ENCODE peak calls at places on chromosomes 1 and 21, in eight cellular contexts. One of them, this sample, is unnamed.

GRCh38 chr1:97186381-97186780 is 464.8 kb downstream of the PTBP2 start:
- DNase-seq in islet precursor cell: no peak
- DNase-seq in iPS DF 6.9: no peak
- DNase-seq in HAP-1: no peak
- DNase-seq in omental fat pad: no peak
- DNase-seq in neuronal stem cell: no peak
- DNase-seq in left colon: no peak
- DNase-seq in NCI-H2107: no peak
- DNase-seq in this sample: no peak

GRCh38 chr1:26165126-26165892 is 3.5 kb downstream of the C1orf232 start:
- DNase-seq in islet precursor cell: no peak
- DNase-seq in iPS DF 6.9: no peak
- DNase-seq in HAP-1: no peak
- DNase-seq in omental fat pad: no peak
- DNase-seq in neuronal stem cell: no peak
- DNase-seq in left colon: no peak
- DNase-seq in NCI-H2107: no peak
- DNase-seq in this sample: no peak

GRCh38 chr1:29341936-29342335 is 105.6 kb downstream of the PTPRU start:
- DNase-seq in islet precursor cell: no peak
- DNase-seq in iPS DF 6.9: no peak
- DNase-seq in HAP-1: no peak
- DNase-seq in omental fat pad: no peak
- DNase-seq in neuronal stem cell: no peak
- DNase-seq in left colon: no peak
- DNase-seq in NCI-H2107: no peak
- DNase-seq in this sample: no peak

GRCh38 chr1:204264805-204265204 is 51.0 kb upstream of the GOLT1A start:
- DNase-seq in islet precursor cell: no peak
- DNase-seq in iPS DF 6.9: no peak
- DNase-seq in HAP-1: no peak
- DNase-seq in omental fat pad: no peak
- DNase-seq in neuronal stem cell: no peak
- DNase-seq in left colon: no peak
- DNase-seq in NCI-H2107: no peak
- DNase-seq in this sample: no peak

GRCh38 chr1:98398649-98399048 is 262.9 kb upstream of the SNX7 start:
- DNase-seq in islet precursor cell: no peak
- DNase-seq in iPS DF 6.9: no peak
- DNase-seq in HAP-1: no peak
- DNase-seq in omental fat pad: no peak
- DNase-seq in neuronal stem cell: no peak
- DNase-seq in left colon: no peak
- DNase-seq in NCI-H2107: no peak
- DNase-seq in this sample: no peak

GRCh38 chr1:178689769-178690168 is 35.3 kb upstream of the RALGPS2 start:
- DNase-seq in islet precursor cell: no peak
- DNase-seq in iPS DF 6.9: no peak
- DNase-seq in HAP-1: no peak
- DNase-seq in omental fat pad: no peak
- DNase-seq in neuronal stem cell: no peak
- DNase-seq in left colon: no peak
- DNase-seq in NCI-H2107: no peak
- DNase-seq in this sample: no peak

GRCh38 chr21:29114765-29115164 is 15.7 kb upstream of the MAP3K7CL start:
- DNase-seq in islet precursor cell: peak; percentile 56
- DNase-seq in iPS DF 6.9: no peak
- DNase-seq in HAP-1: no peak
- DNase-seq in omental fat pad: no peak
- DNase-seq in neuronal stem cell: no peak
- DNase-seq in left colon: no peak
- DNase-seq in NCI-H2107: no peak
- DNase-seq in this sample: no peak

GRCh38 chr1:41983451-41983850 is 64.7 kb upstream of the HIVEP3 start:
- DNase-seq in islet precursor cell: no peak
- DNase-seq in iPS DF 6.9: no peak
- DNase-seq in HAP-1: no peak
- DNase-seq in omental fat pad: no peak
- DNase-seq in neuronal stem cell: no peak
- DNase-seq in left colon: no peak
- DNase-seq in NCI-H2107: no peak
- DNase-seq in this sample: no peak

GRCh38 chr1:9309080-9309479 is 16.4 kb downstream of the SPSB1 start:
- DNase-seq in islet precursor cell: no peak
- DNase-seq in iPS DF 6.9: no peak
- DNase-seq in HAP-1: no peak
- DNase-seq in omental fat pad: no peak
- DNase-seq in neuronal stem cell: no peak
- DNase-seq in left colon: no peak
- DNase-seq in NCI-H2107: no peak
- DNase-seq in this sample: no peak

GRCh38 chr1:212699104-212699838 is 369 bp downstream of the BATF3 start:
- DNase-seq in islet precursor cell: peak; percentile 73
- DNase-seq in iPS DF 6.9: no peak
- DNase-seq in HAP-1: peak; percentile 30
- DNase-seq in omental fat pad: no peak
- DNase-seq in neuronal stem cell: no peak
- DNase-seq in left colon: peak; percentile 30
- DNase-seq in NCI-H2107: peak; percentile 42
- DNase-seq in this sample: no peak

GRCh38 chr1:171296897-171297296 is 17.1 kb upstream of the FMO4 start:
- DNase-seq in islet precursor cell: no peak
- DNase-seq in iPS DF 6.9: no peak
- DNase-seq in HAP-1: no peak
- DNase-seq in omental fat pad: no peak
- DNase-seq in neuronal stem cell: no peak
- DNase-seq in left colon: no peak
- DNase-seq in NCI-H2107: no peak
- DNase-seq in this sample: no peak

GRCh38 chr1:236261898-236262297 is 19.9 kb downstream of the ERO1B start:
- DNase-seq in islet precursor cell: no peak
- DNase-seq in iPS DF 6.9: no peak
- DNase-seq in HAP-1: no peak
- DNase-seq in omental fat pad: no peak
- DNase-seq in neuronal stem cell: no peak
- DNase-seq in left colon: no peak
- DNase-seq in NCI-H2107: no peak
- DNase-seq in this sample: no peak

GRCh38 chr1:145884675-145885074 is 991 bp downstream of the ANKRD35 start:
- DNase-seq in islet precursor cell: no peak
- DNase-seq in iPS DF 6.9: no peak
- DNase-seq in HAP-1: no peak
- DNase-seq in omental fat pad: no peak
- DNase-seq in neuronal stem cell: no peak
- DNase-seq in left colon: no peak
- DNase-seq in NCI-H2107: no peak
- DNase-seq in this sample: no peak

GRCh38 chr1:234746798-234747196 is 136.8 kb upstream of the IRF2BP2 start:
- DNase-seq in islet precursor cell: peak; percentile 98
- DNase-seq in iPS DF 6.9: no peak
- DNase-seq in HAP-1: no peak
- DNase-seq in omental fat pad: no peak
- DNase-seq in neuronal stem cell: no peak
- DNase-seq in left colon: no peak
- DNase-seq in NCI-H2107: no peak
- DNase-seq in this sample: no peak

GRCh38 chr1:228373004-228373680 is 33.5 kb downstream of the TRIM11 start:
- DNase-seq in islet precursor cell: no peak
- DNase-seq in iPS DF 6.9: no peak
- DNase-seq in HAP-1: no peak
- DNase-seq in omental fat pad: no peak
- DNase-seq in neuronal stem cell: no peak
- DNase-seq in left colon: no peak
- DNase-seq in NCI-H2107: no peak
- DNase-seq in this sample: no peak

GRCh38 chr1:39087109-39087834 is 61.1 kb downstream of the NDUFS5 start:
- DNase-seq in islet precursor cell: no peak
- DNase-seq in iPS DF 6.9: no peak
- DNase-seq in HAP-1: no peak
- DNase-seq in omental fat pad: no peak
- DNase-seq in neuronal stem cell: no peak
- DNase-seq in left colon: no peak
- DNase-seq in NCI-H2107: no peak
- DNase-seq in this sample: no peak

GRCh38 chr1:119978018-119978505 is 81.7 kb upstream of the ADAM30 start:
- DNase-seq in islet precursor cell: no peak
- DNase-seq in iPS DF 6.9: no peak
- DNase-seq in HAP-1: no peak
- DNase-seq in omental fat pad: no peak
- DNase-seq in neuronal stem cell: no peak
- DNase-seq in left colon: no peak
- DNase-seq in NCI-H2107: no peak
- DNase-seq in this sample: peak; percentile 44

GRCh38 chr1:247914941-247915662 is 5.0 kb upstream of the OR2T8 start:
- DNase-seq in islet precursor cell: no peak
- DNase-seq in iPS DF 6.9: no peak
- DNase-seq in HAP-1: no peak
- DNase-seq in omental fat pad: no peak
- DNase-seq in neuronal stem cell: no peak
- DNase-seq in left colon: no peak
- DNase-seq in NCI-H2107: no peak
- DNase-seq in this sample: no peak

GRCh38 chr1:56340977-56341376 is 238.4 kb downstream of the PLPP3 start:
- DNase-seq in islet precursor cell: no peak
- DNase-seq in iPS DF 6.9: no peak
- DNase-seq in HAP-1: no peak
- DNase-seq in omental fat pad: no peak
- DNase-seq in neuronal stem cell: no peak
- DNase-seq in left colon: no peak
- DNase-seq in NCI-H2107: no peak
- DNase-seq in this sample: no peak

GRCh38 chr1:44929556-44929955 is 56.8 kb downstream of the EIF2B3 start:
- DNase-seq in islet precursor cell: no peak
- DNase-seq in iPS DF 6.9: no peak
- DNase-seq in HAP-1: no peak
- DNase-seq in omental fat pad: no peak
- DNase-seq in neuronal stem cell: no peak
- DNase-seq in left colon: no peak
- DNase-seq in NCI-H2107: no peak
- DNase-seq in this sample: no peak

GRCh38 chr21:33047231-33047630 is 21.5 kb downstream of the OLIG2 start:
- DNase-seq in islet precursor cell: no peak
- DNase-seq in iPS DF 6.9: no peak
- DNase-seq in HAP-1: no peak
- DNase-seq in omental fat pad: no peak
- DNase-seq in neuronal stem cell: no peak
- DNase-seq in left colon: no peak
- DNase-seq in NCI-H2107: no peak
- DNase-seq in this sample: no peak

GRCh38 chr1:205932776-205933175 is 10.5 kb downstream of the SLC26A9 start:
- DNase-seq in islet precursor cell: no peak
- DNase-seq in iPS DF 6.9: no peak
- DNase-seq in HAP-1: no peak
- DNase-seq in omental fat pad: no peak
- DNase-seq in neuronal stem cell: no peak
- DNase-seq in left colon: no peak
- DNase-seq in NCI-H2107: no peak
- DNase-seq in this sample: no peak

GRCh38 chr1:153478047-153478691 is 17.7 kb upstream of the S100A7 start:
- DNase-seq in islet precursor cell: peak; percentile 64
- DNase-seq in iPS DF 6.9: no peak
- DNase-seq in HAP-1: no peak
- DNase-seq in omental fat pad: no peak
- DNase-seq in neuronal stem cell: no peak
- DNase-seq in left colon: no peak
- DNase-seq in NCI-H2107: no peak
- DNase-seq in this sample: no peak

GRCh38 chr1:115838426-115838804 is 2.5 kb downstream of the NHLH2 start:
- DNase-seq in islet precursor cell: peak; percentile 69
- DNase-seq in iPS DF 6.9: no peak
- DNase-seq in HAP-1: no peak
- DNase-seq in omental fat pad: no peak
- DNase-seq in neuronal stem cell: no peak
- DNase-seq in left colon: no peak
- DNase-seq in NCI-H2107: no peak
- DNase-seq in this sample: no peak

GRCh38 chr1:61872206-61872605 is 129.9 kb downstream of the PATJ start:
- DNase-seq in islet precursor cell: no peak
- DNase-seq in iPS DF 6.9: no peak
- DNase-seq in HAP-1: no peak
- DNase-seq in omental fat pad: no peak
- DNase-seq in neuronal stem cell: no peak
- DNase-seq in left colon: no peak
- DNase-seq in NCI-H2107: no peak
- DNase-seq in this sample: no peak

GRCh38 chr21:45140346-45140940 is 66.1 kb downstream of the ADARB1 start:
- DNase-seq in islet precursor cell: peak; percentile 96
- DNase-seq in iPS DF 6.9: peak; percentile 76
- DNase-seq in HAP-1: peak; percentile 78
- DNase-seq in omental fat pad: no peak
- DNase-seq in neuronal stem cell: peak; percentile 80
- DNase-seq in left colon: peak; percentile 78
- DNase-seq in NCI-H2107: peak; percentile 82
- DNase-seq in this sample: peak; percentile 38

GRCh38 chr1:154410185-154410827 is 5.2 kb downstream of the IL6R start:
- DNase-seq in islet precursor cell: no peak
- DNase-seq in iPS DF 6.9: no peak
- DNase-seq in HAP-1: no peak
- DNase-seq in omental fat pad: no peak
- DNase-seq in neuronal stem cell: no peak
- DNase-seq in left colon: no peak
- DNase-seq in NCI-H2107: no peak
- DNase-seq in this sample: no peak

GRCh38 chr1:15245593-15246325 is 1.3 kb upstream of the FHAD1 start:
- DNase-seq in islet precursor cell: peak; percentile 44
- DNase-seq in iPS DF 6.9: no peak
- DNase-seq in HAP-1: no peak
- DNase-seq in omental fat pad: no peak
- DNase-seq in neuronal stem cell: no peak
- DNase-seq in left colon: no peak
- DNase-seq in NCI-H2107: no peak
- DNase-seq in this sample: no peak

GRCh38 chr1:182374101-182374834 is 17.3 kb downstream of the GLUL start:
- DNase-seq in islet precursor cell: no peak
- DNase-seq in iPS DF 6.9: no peak
- DNase-seq in HAP-1: no peak
- DNase-seq in omental fat pad: no peak
- DNase-seq in neuronal stem cell: no peak
- DNase-seq in left colon: no peak
- DNase-seq in NCI-H2107: no peak
- DNase-seq in this sample: no peak

GRCh38 chr1:155938220-155938627 is 3.2 kb upstream of the RXFP4 start:
- DNase-seq in islet precursor cell: peak; percentile 76
- DNase-seq in iPS DF 6.9: peak; percentile 60
- DNase-seq in HAP-1: peak; percentile 74
- DNase-seq in omental fat pad: no peak
- DNase-seq in neuronal stem cell: peak; percentile 44
- DNase-seq in left colon: no peak
- DNase-seq in NCI-H2107: peak; percentile 45
- DNase-seq in this sample: no peak

GRCh38 chr1:33792651-33793050 is 71.2 kb upstream of the HMGB4 start:
- DNase-seq in islet precursor cell: no peak
- DNase-seq in iPS DF 6.9: no peak
- DNase-seq in HAP-1: no peak
- DNase-seq in omental fat pad: no peak
- DNase-seq in neuronal stem cell: no peak
- DNase-seq in left colon: no peak
- DNase-seq in NCI-H2107: no peak
- DNase-seq in this sample: no peak

GRCh38 chr1:63643926-63644325 is 50.7 kb downstream of the PGM1 start:
- DNase-seq in islet precursor cell: peak; percentile 48
- DNase-seq in iPS DF 6.9: no peak
- DNase-seq in HAP-1: no peak
- DNase-seq in omental fat pad: no peak
- DNase-seq in neuronal stem cell: no peak
- DNase-seq in left colon: no peak
- DNase-seq in NCI-H2107: peak; percentile 49
- DNase-seq in this sample: no peak

GRCh38 chr1:117235863-117236465 is 25.2 kb upstream of the VTCN1 start:
- DNase-seq in islet precursor cell: no peak
- DNase-seq in iPS DF 6.9: no peak
- DNase-seq in HAP-1: no peak
- DNase-seq in omental fat pad: no peak
- DNase-seq in neuronal stem cell: no peak
- DNase-seq in left colon: no peak
- DNase-seq in NCI-H2107: no peak
- DNase-seq in this sample: no peak

GRCh38 chr1:174676856-174677255 is 229.1 kb downstream of the GPR52 start:
- DNase-seq in islet precursor cell: no peak
- DNase-seq in iPS DF 6.9: no peak
- DNase-seq in HAP-1: no peak
- DNase-seq in omental fat pad: no peak
- DNase-seq in neuronal stem cell: no peak
- DNase-seq in left colon: no peak
- DNase-seq in NCI-H2107: no peak
- DNase-seq in this sample: no peak

This sample was measured in NCI-H187.